ENCODE peak calls at places on chromosome 20, in six cellular contexts. H is cardiac fibroblast, K is fibroblast of villous mesenchyme, L is neural progenitor cell, R is ascending aorta, V is D721Med. S is an unnamed sample.

GRCh38 chr20:9474835-9475413 is 39.5 kb upstream of the LAMP5 start:
- DNase-seq in R (no peak), H (peak), L (no peak), V (no peak), K (no peak), S (no peak)

GRCh38 chr20:4027590-4028265 is 12.4 kb upstream of the RNF24 start:
- DNase-seq in K (no peak), R (no peak), L (no peak), V (no peak), H (no peak), S (no peak)

GRCh38 chr20:36116813-36117441 is 37.6 kb upstream of the EPB41L1 start:
- DNase-seq in L (no peak), H (peak), V (no peak), R (no peak), K (peak), S (no peak)

GRCh38 chr20:21124190-21124589 is 1.7 kb upstream of the KIZ start:
- DNase-seq in K (no peak), V (no peak), H (no peak), L (no peak), R (no peak), S (no peak)

GRCh38 chr20:10381477-10381876 is 52.5 kb downstream of the MKKS start:
- DNase-seq in R (no peak), H (peak), K (no peak), L (no peak), V (no peak), S (no peak)

GRCh38 chr20:56422131-56422823 is 10.2 kb downstream of the CASS4 start:
- DNase-seq in V (no peak), K (peak), R (no peak), H (peak), L (no peak), S (no peak)

GRCh38 chr20:44079968-44080560 is 106.9 kb downstream of the JPH2 start:
- DNase-seq in L (no peak), K (peak), V (no peak), H (peak), R (no peak), S (no peak)

GRCh38 chr20:20073851-20074252 is 21.5 kb downstream of the CFAP61 start:
- DNase-seq in V (no peak), K (no peak), L (no peak), R (no peak), H (no peak), S (no peak)

GRCh38 chr20:17613328-17614175 is 43.7 kb downstream of the DSTN start:
- DNase-seq in V (no peak), L (no peak), K (no peak), H (no peak), R (no peak), S (no peak)

GRCh38 chr20:48159156-48159971 is 374.1 kb upstream of the SULF2 start:
- DNase-seq in L (no peak), R (no peak), K (no peak), V (no peak), H (no peak), S (no peak)

GRCh38 chr20:50496773-50497375 is 13.3 kb upstream of the PTPN1 start:
- DNase-seq in R (no peak), K (no peak), V (no peak), H (peak), L (no peak), S (no peak)

GRCh38 chr20:20461526-20461925 is 93.6 kb downstream of the INSM1 start:
- DNase-seq in V (no peak), H (no peak), L (no peak), K (no peak), R (no peak), S (no peak)

DNA sequence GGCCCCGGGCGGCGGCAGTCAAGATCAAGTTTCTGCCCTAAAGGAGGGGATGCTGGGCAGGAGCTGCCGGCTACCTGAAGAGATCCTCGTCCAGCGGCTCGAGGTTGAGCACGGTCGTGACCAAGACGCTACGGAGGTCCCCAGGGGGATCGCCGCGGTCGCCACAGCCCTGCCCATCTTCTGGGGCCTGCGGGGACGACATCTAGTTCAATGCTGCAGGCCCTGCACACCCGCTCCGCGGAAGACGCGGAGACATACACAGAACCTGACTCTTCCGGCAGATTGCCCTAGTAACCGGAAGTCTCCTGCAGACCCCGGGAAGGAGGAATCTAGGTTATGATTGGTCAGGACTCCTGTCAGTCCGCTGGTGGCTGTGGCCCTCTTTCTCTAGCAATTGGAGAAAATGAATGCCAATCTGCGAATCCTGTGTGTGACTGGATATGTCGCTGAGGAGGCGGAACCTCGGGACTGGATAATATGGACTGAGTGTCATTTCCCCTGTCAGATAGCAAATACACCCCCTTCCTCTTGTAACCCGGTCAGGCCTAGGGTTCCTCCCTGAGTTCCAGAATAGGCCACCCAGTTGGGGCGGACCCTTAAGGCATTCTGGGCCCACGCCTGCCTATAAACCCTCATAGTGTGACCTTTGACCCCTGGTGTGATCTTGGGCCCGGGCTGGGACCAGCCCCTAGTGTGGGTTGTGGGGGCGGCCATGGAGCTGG is at the start of the genes ACOT8 and ZSWIM3:
- DNase-seq in L (peak), R (peak), K (peak), H (peak), V (peak), S (peak)
- TF ChIP-seq CTCF in L (no peak), R (no peak), K (no peak), H (no peak), V (no peak), S (no peak)

GRCh38 chr20:32582659-32583580 is 2.2 kb downstream of the NOL4L start:
- DNase-seq in K (peak), R (no peak), H (no peak), V (no peak), L (peak), S (no peak)
- TF ChIP-seq CTCF in K (no peak), R (no peak), H (no peak), V (no peak), L (no peak), S (no peak)

DNA sequence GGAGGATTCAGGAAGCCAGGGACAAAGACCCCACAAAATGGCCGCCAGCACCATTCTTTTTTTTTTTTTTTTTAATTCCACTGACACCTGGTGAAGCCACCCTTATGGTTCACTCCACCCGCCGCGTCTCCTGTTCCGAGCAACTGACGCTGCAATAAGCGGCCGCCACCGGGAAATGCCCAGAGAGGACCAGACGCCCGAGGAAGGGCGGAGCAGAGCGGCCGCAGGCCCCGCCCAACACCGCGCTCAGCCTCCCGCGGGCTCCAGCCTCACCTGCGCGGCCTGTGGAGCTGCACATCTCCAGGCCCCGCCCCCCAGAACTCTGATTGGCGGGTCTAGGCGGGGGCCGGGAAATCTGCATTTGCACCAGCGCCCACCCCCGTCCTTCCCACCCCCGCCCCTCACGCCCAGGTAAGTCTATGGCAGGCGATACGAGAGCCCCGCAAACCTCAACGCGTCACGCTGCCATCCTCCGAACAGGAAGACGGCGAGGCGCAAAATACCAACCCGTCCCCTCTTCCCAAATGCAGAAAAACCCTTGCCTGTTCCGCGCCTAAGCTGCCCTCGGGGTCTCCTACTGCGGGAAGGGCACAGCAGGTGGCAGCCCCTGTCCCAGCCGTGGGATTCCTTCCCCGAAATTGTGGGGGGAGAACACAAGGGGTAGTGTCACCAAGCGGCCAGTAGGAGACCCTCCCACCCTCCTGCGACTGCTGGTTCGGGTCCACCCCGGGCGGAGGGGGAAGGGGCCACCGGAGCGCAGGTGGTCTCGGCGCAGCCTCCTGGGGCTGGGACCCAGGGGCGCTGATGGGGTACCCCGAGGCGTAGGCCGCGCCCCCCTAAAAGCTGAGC is 948 bp downstream of the ATP9A start:
- DNase-seq in H (no peak), V (peak), L (peak), K (no peak), R (peak), S (peak)
- TF ChIP-seq CTCF in H (peak), V (peak), L (peak), K (peak), R (peak), S (no peak)

DNA sequence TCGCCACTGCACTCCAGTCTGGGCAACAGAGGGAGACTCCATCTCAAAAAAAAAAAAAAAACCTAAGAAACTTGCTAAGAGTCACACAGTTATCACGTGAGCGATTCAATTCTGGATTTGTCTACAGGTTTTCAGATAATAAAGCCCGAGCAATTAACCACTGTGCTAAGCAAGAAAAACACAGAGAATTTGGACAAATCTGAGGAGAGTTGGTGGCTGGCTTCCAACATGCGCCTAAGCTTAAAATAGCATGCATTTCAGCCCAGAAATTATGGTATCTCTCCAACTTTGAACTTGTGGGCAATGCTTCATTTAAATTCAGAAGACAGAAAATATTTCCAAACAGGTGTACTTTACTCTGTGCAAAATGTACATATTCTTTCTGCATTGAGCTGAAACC is 232.9 kb downstream of the TSHZ2 start:
- DNase-seq in L (no peak), R (no peak), K (no peak), V (no peak), H (no peak), S (no peak)
- TF ChIP-seq CTCF in L (no peak), R (no peak), K (no peak), V (no peak), H (no peak), S (no peak)

GRCh38 chr20:15345287-15345686 is 1007.9 kb upstream of the FLRT3 start:
- DNase-seq in R (no peak), K (no peak), H (no peak), V (no peak), L (no peak), S (no peak)
- TF ChIP-seq CTCF in R (no peak), K (no peak), H (no peak), V (no peak), L (no peak), S (no peak)

GRCh38 chr20:45588800-45589199 is 9.7 kb upstream of the WFDC8 start:
- DNase-seq in L (no peak), H (peak), R (no peak), K (no peak), V (no peak), S (no peak)

GRCh38 chr20:45592574-45593189 is 13.6 kb upstream of the WFDC8 start:
- DNase-seq in K (peak), H (peak), R (no peak), V (no peak), L (peak), S (no peak)

GRCh38 chr20:45589725-45590124 is 10.6 kb upstream of the WFDC8 start:
- DNase-seq in H (no peak), V (no peak), L (no peak), K (no peak), R (no peak), S (no peak)

GRCh38 chr20:45595235-45595634 is 16.2 kb upstream of the WFDC8 start:
- DNase-seq in K (no peak), V (no peak), R (no peak), H (no peak), L (no peak), S (no peak)

GRCh38 chr20:45593498-45593897 is 14.4 kb upstream of the WFDC8 start:
- DNase-seq in H (no peak), L (no peak), K (no peak), R (no peak), V (no peak), S (no peak)
- TF ChIP-seq CTCF in H (no peak), L (no peak), K (no peak), R (no peak), V (no peak), S (no peak)

DNA sequence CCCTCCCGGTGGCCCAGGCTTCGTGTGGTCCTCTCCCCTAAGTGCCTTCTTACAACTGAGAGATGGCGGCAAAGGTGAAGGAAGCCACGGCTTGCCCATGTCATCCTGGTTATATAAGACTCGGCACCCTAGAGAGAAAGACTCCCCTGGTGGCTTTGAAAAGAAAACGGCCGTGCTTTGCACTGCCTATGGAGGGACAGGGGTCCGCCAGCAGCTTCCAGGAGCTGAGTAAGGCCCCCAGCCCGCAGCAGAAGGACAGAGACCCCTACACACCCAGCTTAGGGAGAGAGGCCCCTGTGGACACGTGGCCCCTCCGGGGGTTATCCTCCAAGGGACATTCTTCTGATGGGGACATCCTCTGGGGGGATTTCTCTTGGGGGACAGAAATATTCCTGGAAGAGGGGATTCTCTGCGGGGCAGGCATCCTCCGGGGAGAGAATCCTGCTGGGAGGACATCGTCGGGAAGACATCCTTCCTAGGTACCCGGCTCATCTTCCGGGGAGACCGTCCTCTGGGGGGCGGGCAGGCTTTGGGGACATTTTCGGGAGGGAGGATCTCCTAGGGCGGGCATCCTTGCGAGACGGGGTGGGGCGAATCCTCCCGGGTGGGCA is 509 bp upstream of the OGFR start:
- DNase-seq in V (no peak), R (no peak), K (no peak), L (no peak), H (no peak), S (no peak)
- TF ChIP-seq CTCF in V (no peak), R (no peak), K (no peak), L (no peak), H (no peak), S (no peak)

GRCh38 chr20:651713-652610 is 1.0 kb downstream of the SRXN1 start:
- DNase-seq in L (no peak), V (no peak), R (no peak), K (no peak), H (no peak), S (no peak)

GRCh38 chr20:652611-653109 is 340 bp downstream of the SRXN1 start:
- DNase-seq in H (peak), R (no peak), V (no peak), K (peak), L (no peak), S (no peak)

GRCh38 chr20:653110-653589 is at the start of gene SRXN1:
- DNase-seq in H (peak), L (peak), V (no peak), K (peak), R (peak), S (peak)

GRCh38 chr20:650281-650680 is 2.7 kb downstream of the SRXN1 start:
- DNase-seq in L (no peak), H (no peak), K (no peak), R (no peak), V (no peak), S (no peak)

DNA sequence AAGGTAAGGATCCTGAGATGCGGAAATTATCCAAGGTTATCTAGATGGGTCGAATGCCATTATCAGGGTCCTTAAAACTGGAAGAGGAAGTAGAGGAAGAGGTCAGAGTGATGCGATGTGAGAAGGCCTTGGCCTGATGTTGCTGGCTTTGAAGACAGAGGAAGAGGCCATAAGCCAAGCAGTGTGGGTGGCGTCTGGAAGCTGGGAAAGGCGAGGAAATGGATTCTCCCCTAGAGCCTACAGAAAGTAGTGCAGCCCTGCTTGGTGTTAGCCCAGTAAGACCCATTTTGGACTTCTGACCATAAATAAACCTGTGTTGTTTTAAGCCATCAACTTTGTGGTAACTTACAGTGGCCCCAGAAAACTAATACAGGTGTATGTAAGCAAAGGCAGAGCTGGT is 2.0 kb downstream of the SRXN1 start:
- DNase-seq in R (no peak), K (no peak), L (no peak), H (no peak), V (no peak), S (no peak)
- TF ChIP-seq CTCF in R (no peak), K (peak), L (peak), H (peak), V (no peak), S (no peak)

GRCh38 chr20:38214256-38214870 is 46.2 kb downstream of the KIAA1755 start:
- DNase-seq in H (no peak), R (no peak), V (no peak), K (no peak), L (no peak), S (no peak)

GRCh38 chr20:38216201-38216600 is 44.3 kb downstream of the KIAA1755 start:
- DNase-seq in V (no peak), R (no peak), K (no peak), H (no peak), L (no peak), S (no peak)

GRCh38 chr20:38215789-38216182 is 44.7 kb downstream of the KIAA1755 start:
- DNase-seq in K (no peak), L (no peak), R (no peak), V (no peak), H (no peak), S (no peak)

GRCh38 chr20:38213607-38213940 is 47.0 kb downstream of the KIAA1755 start:
- DNase-seq in K (no peak), H (no peak), V (no peak), R (no peak), L (no peak), S (no peak)

DNA sequence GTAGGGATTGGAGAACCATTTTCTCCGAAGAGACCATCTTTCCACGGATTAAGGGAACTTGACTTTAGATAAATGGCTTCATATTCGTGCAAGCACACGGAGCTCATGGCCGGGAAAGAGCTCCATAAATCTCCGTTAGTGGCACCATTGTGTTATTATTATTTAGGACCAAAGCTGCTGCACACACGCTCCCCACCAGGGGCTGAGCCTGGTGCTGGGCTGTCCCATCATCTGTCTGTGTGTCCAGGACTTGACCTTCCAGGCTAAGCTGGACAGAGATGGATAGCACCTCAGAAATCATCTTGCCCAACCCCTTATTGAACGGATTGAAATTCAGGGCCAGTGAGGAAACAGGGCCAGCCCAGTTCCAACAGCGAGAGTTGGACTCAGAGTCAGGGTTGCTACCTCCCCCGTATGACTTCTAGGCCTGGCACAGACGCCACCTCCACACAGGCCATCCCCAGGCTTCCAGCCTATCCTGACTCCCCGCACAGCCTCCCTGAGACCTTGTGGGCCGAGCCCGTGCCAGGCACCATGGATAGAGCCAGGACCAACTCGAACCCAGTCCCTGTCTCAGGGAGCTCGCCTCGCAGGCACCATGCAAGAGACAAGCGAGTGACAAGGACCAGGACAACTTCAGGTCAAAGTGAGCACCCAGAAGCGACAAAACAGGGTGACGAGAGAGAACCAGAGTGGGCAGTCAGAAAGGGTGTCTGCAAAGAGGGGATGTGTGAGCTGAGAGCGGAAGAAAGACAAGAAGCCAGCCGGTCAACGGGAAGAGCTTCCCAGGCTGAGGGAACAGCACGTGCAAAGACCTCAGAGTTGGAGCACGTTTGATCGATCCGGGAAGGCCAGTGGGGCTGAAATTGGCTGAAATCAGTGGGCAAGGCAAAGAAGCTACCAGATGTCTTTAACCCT is 45.4 kb downstream of the KIAA1755 start:
- DNase-seq in L (no peak), R (no peak), K (no peak), H (no peak), V (no peak), S (no peak)
- TF ChIP-seq CTCF in L (peak), R (no peak), K (peak), H (peak), V (no peak), S (no peak)

S was measured in omental fat pad.